ENCODE peak calls at places on chromosomes 2 and 18, in four cellular contexts. B, A, O and M are unnamed samples.

GRCh38 chr2:95297088-95297487 is at the start of gene KCNIP3:
- DNase-seq in A (peak; percentile 66), B (no peak), O (peak; percentile 34), M (peak; percentile 78)

GRCh38 chr18:48151421-48152095 is 221.1 kb upstream of the SMAD2 start:
- DNase-seq in A (peak; percentile 37), O (peak; percentile 15), B (no peak), M (no peak)

GRCh38 chr2:65919579-65920188 is 487.3 kb upstream of the SPRED2 start:
- DNase-seq in O (no peak), B (no peak), A (no peak), M (no peak)

GRCh38 chr2:111050701-111051376 is 69.9 kb upstream of the BCL2L11 start:
- DNase-seq in A (no peak), B (no peak), O (no peak), M (no peak)

GRCh38 chr2:130853391-130853790 is 16.7 kb downstream of the ARHGEF4 start:
- DNase-seq in B (no peak), A (no peak), O (no peak), M (no peak)

GRCh38 chr2:121297217-121297830 is 12.3 kb upstream of the TFCP2L1 start:
- DNase-seq in A (peak; percentile 57), B (no peak), O (peak; percentile 12), M (no peak)

GRCh38 chr18:54961016-54961423 is 1.8 kb upstream of the CCDC68 start:
- DNase-seq in B (no peak), A (no peak), O (peak; percentile 95), M (no peak)

GRCh38 chr2:120681181-120681580 is 54.5 kb upstream of the GLI2 start:
- DNase-seq in B (no peak), A (no peak), O (no peak), M (no peak)

GRCh38 chr2:50181212-50181611 is 850.7 kb downstream of the NRXN1 start:
- DNase-seq in A (peak; percentile 10), O (no peak), B (no peak), M (no peak)

GRCh38 chr2:235820571-235820970 is 326.7 kb downstream of the AGAP1 start:
- DNase-seq in B (no peak), O (peak; percentile 6), A (no peak), M (no peak)

GRCh38 chr2:47964722-47965434 is 58.6 kb upstream of the FBXO11 start:
- DNase-seq in A (no peak), B (no peak), O (no peak), M (no peak)

GRCh38 chr2:149166958-149167810 is 128.7 kb downstream of the LYPD6B start:
- DNase-seq in B (peak; percentile 58), A (peak; percentile 24), O (no peak), M (no peak)

GRCh38 chr2:240387669-240388358 is 47.6 kb upstream of the GPC1 start:
- DNase-seq in O (peak; percentile 96), A (peak; percentile 69), B (no peak), M (peak; percentile 74)

GRCh38 chr2:40668435-40668834 is 216.5 kb upstream of the SLC8A1 start:
- DNase-seq in A (no peak), O (peak; percentile 75), B (no peak), M (no peak)

GRCh38 chr2:13572466-13572865 is 855.7 kb downstream of the TRIB2 start:
- DNase-seq in O (no peak), A (no peak), B (no peak), M (no peak)

GRCh38 chr2:112993831-112994230 is 11.4 kb upstream of the IL36A start:
- DNase-seq in O (no peak), B (no peak), A (no peak), M (no peak)

GRCh38 chr2:217857624-217858506 is 144.9 kb downstream of the TNS1 start:
- DNase-seq in A (no peak), B (no peak), O (no peak), M (peak; percentile 77)

GRCh38 chr18:13406049-13406615 is 187.6 kb downstream of the LDLRAD4 start:
- DNase-seq in O (no peak), A (no peak), B (peak; percentile 43), M (no peak)

GRCh38 chr2:19947184-19947940 is 42.5 kb downstream of the WDR35 start:
- DNase-seq in A (no peak), B (no peak), O (peak; percentile 51), M (no peak)

GRCh38 chr2:42052702-42053481 is 5.1 kb downstream of the PKDCC start:
- DNase-seq in O (peak; percentile 86), B (no peak), A (peak; percentile 56), M (peak; percentile 72)

GRCh38 chr18:12257996-12258718 is 4.0 kb downstream of the CIDEA start:
- DNase-seq in B (no peak), O (no peak), A (no peak), M (no peak)

GRCh38 chr2:156445311-156446218 is 9.4 kb downstream of the GPD2 start:
- DNase-seq in O (peak; percentile 79), A (no peak), B (no peak), M (no peak)

GRCh38 chr2:129058981-129059380 is 740.3 kb upstream of the HS6ST1 start:
- DNase-seq in B (no peak), A (no peak), O (no peak), M (no peak)

GRCh38 chr18:62979172-62979571 is 263.8 kb downstream of the PHLPP1 start:
- DNase-seq in A (no peak), B (no peak), O (peak; percentile 94), M (no peak)

GRCh38 chr18:34990571-34990970 is 50.6 kb upstream of the MAPRE2 start:
- DNase-seq in B (no peak), O (peak; percentile 42), A (no peak), M (no peak)

GRCh38 chr2:71930073-71930681 is 217.5 kb downstream of the CYP26B1 start:
- DNase-seq in A (peak; percentile 70), O (no peak), B (peak; percentile 23), M (no peak)

GRCh38 chr2:66495788-66496640 is 61.1 kb downstream of the MEIS1 start:
- DNase-seq in O (peak; percentile 86), B (no peak), A (peak; percentile 74), M (peak; percentile 55)

GRCh38 chr18:75141734-75142133 is 67.2 kb downstream of the PTGR3 start:
- DNase-seq in O (no peak), A (no peak), B (peak; percentile 21), M (no peak)

GRCh38 chr2:14996306-14997014 is 363.9 kb downstream of the LRATD1 start:
- DNase-seq in O (no peak), B (no peak), A (no peak), M (no peak)

GRCh38 chr2:38374978-38375377 is 2.1 kb downstream of the ATL2 start:
- DNase-seq in B (no peak), O (peak; percentile 19), A (no peak), M (no peak)

GRCh38 chr2:85516649-85517389 is 22.1 kb upstream of the MAT2A start:
- DNase-seq in A (peak; percentile 58), B (no peak), O (no peak), M (no peak)

GRCh38 chr2:157838442-157839161 is 37.5 kb downstream of the ACVR1 start:
- DNase-seq in B (no peak), O (peak; percentile 88), A (peak; percentile 68), M (peak; percentile 46)

GRCh38 chr2:109239720-109240119 is 110.7 kb downstream of the SH3RF3 start:
- DNase-seq in O (peak; percentile 59), A (peak; percentile 24), B (peak; percentile 36), M (no peak)

GRCh38 chr2:28993211-28993960 is 12.3 kb downstream of the TOGARAM2 start:
- DNase-seq in O (no peak), B (no peak), A (no peak), M (no peak)

GRCh38 chr2:29010946-29011649 is 30.0 kb downstream of the TOGARAM2 start:
- DNase-seq in O (peak; percentile 53), A (peak; percentile 65), B (peak; percentile 78), M (no peak)

DNA sequence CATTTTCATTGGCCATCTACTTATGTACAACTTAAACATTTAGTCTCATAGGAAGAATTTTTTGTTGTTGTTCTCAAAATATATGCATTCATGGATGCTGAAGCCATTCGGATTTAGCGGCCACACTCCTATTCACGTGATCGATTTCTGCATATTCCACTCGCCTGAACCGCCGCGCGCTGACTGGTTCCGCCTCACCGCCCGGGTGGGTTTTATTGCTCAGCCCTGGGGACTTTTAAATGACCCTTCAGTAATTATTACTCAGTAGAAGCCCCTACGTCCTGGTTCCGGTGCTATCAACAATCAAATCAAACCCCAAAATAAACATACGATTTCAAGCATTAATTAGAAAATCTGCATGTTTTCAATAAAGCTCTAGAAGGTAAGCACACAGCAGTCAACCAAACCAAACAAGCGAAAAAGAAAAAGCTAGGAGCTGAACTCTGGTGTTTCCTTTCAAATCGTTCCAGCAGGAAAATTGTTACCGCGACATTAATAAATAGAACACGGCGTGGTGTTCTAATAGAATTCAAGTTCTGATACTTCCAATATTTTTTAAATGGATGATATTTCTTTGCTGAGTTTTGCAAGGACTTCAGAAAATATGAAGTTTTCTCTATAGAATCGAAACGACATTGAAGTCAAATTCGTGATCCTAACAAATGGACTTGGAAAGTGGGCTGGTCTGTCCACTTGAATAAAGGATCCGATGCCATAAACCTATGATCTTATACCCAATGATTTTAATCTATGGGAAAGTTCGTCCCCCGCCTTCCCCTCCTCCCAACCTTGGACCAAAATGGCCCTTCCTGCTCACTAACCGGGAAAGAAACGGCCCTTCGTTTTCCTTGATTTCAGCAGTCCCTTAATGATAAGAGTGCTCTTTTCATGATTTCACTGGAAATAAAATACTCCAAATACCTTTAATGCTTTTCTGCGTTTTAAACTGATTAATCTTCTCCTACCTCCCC is 9.2 kb downstream of the PAX3 start:
- DNase-seq in A (no peak), B (no peak), O (no peak), M (no peak)
- H3K27ac ChIP-seq in A (no peak overlapping the region), B (no peak overlapping the region), O (no peak overlapping the region), M (no peak overlapping the region)

GRCh38 chr2:177237932-177238331 is 25.3 kb downstream of the HNRNPA3 start:
- DNase-seq in A (no peak), B (no peak), O (no peak), M (no peak)
- H3K4me1 ChIP-seq in A (peaks cover 53% of the 10 kb centered on the region), B (peaks cover 52% of the 10 kb centered on the region), O (peaks cover 25% of the 10 kb centered on the region), M (peaks cover 21% of the 10 kb centered on the region)

GRCh38 chr2:54052825-54053718 is 62.3 kb upstream of the ACYP2 start:
- DNase-seq in B (no peak), A (no peak), O (no peak), M (no peak)
- H3K4me3 ChIP-seq in B (no peak overlapping the region), A (no peak overlapping the region), O (no peak overlapping the region), M (no peak overlapping the region)

GRCh38 chr2:106963156-106963555 is 77.2 kb upstream of the ST6GAL2 start:
- DNase-seq in A (no peak), B (no peak), O (no peak), M (no peak)

GRCh38 chr2:106956879-106957278 is 70.9 kb upstream of the ST6GAL2 start:
- DNase-seq in B (no peak), O (peak; percentile 82), A (peak; percentile 81), M (no peak)

GRCh38 chr2:106960633-106961205 is 74.8 kb upstream of the ST6GAL2 start:
- DNase-seq in B (no peak), O (no peak), A (no peak), M (no peak)

GRCh38 chr2:106961328-106961727 is 75.4 kb upstream of the ST6GAL2 start:
- DNase-seq in A (no peak), B (no peak), O (no peak), M (no peak)

DNA sequence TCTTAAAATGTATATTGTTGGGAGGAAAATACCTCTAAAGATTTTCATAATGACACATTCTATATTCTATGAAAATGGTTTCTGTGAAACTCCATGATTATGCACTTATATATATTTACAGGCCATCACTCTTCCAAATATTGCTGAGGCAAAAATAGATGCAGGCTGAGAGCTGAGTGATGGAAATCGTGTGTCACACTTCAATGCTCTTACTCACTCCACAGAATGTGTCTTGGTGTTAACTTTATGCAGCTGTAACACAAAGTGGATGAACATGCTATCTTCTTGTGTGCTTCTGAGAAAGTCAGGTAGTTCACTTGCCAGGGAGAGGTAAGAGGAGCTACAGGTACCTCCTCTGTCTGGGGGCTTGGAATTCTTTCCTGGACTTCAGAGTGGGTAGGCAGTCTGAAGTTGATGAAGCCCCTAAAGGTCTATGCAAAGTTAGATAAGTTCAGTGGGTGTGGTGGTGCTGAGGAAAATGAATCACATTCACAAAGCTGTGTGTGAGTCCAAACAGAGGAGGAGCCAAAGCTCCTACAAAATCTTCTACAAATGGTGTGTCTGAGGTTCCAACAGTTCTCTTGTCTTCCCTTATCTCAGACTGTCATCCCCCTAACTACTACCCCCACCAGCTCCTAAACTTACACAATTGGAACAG is 74.1 kb upstream of the ST6GAL2 start:
- DNase-seq in A (no peak), B (no peak), O (no peak), M (no peak)
- H3K27ac ChIP-seq in A (no peak overlapping the region), B (no peak overlapping the region), O (no peak overlapping the region), M (no peak overlapping the region)